ENCODE peak calls at places on chromosomes 6 and 20, in six cellular contexts. One of them, this sample, is unnamed.

GRCh38 chr6:114084327-114084890 is 113.5 kb upstream of the HDAC2 start:
- DNase-seq in mammary epithelial cell: no peak
- DNase-seq in brain microvascular endothelial cell: no peak
- DNase-seq in psoas muscle: no peak
- DNase-seq in PC-9: no peak
- DNase-seq in CD8-positive, alpha-beta memory T cell: no peak
- DNase-seq in this sample: no peak

GRCh38 chr6:114153448-114153847 is 182.5 kb upstream of the HDAC2 start:
- DNase-seq in psoas muscle: no peak
- DNase-seq in mammary epithelial cell: no peak
- DNase-seq in PC-9: no peak
- DNase-seq in brain microvascular endothelial cell: no peak
- DNase-seq in CD8-positive, alpha-beta memory T cell: no peak
- DNase-seq in this sample: no peak

GRCh38 chr6:3571836-3572235 is 115.0 kb upstream of the SLC22A23 start:
- DNase-seq in PC-9: no peak
- DNase-seq in psoas muscle: no peak
- DNase-seq in brain microvascular endothelial cell: no peak
- DNase-seq in mammary epithelial cell: no peak
- DNase-seq in CD8-positive, alpha-beta memory T cell: no peak
- DNase-seq in this sample: no peak

GRCh38 chr20:58871533-58872102 is 19.1 kb downstream of the GNAS start:
- DNase-seq in brain microvascular endothelial cell: no peak
- DNase-seq in mammary epithelial cell: no peak
- DNase-seq in CD8-positive, alpha-beta memory T cell: no peak
- DNase-seq in PC-9: peak; percentile 16
- DNase-seq in psoas muscle: no peak
- DNase-seq in this sample: no peak

GRCh38 chr20:34074101-34074760 is 37.8 kb downstream of the EIF2S2 start:
- DNase-seq in brain microvascular endothelial cell: no peak
- DNase-seq in psoas muscle: no peak
- DNase-seq in mammary epithelial cell: peak; percentile 50
- DNase-seq in PC-9: no peak
- DNase-seq in CD8-positive, alpha-beta memory T cell: no peak
- DNase-seq in this sample: peak; percentile 38

GRCh38 chr20:60395993-60396392 is 437.8 kb downstream of the CDH26 start:
- DNase-seq in PC-9: no peak
- DNase-seq in mammary epithelial cell: no peak
- DNase-seq in brain microvascular endothelial cell: no peak
- DNase-seq in CD8-positive, alpha-beta memory T cell: no peak
- DNase-seq in psoas muscle: no peak
- DNase-seq in this sample: no peak

GRCh38 chr6:135411339-135411738 is 86.2 kb downstream of the AHI1 start:
- DNase-seq in psoas muscle: no peak
- DNase-seq in CD8-positive, alpha-beta memory T cell: no peak
- DNase-seq in PC-9: no peak
- DNase-seq in brain microvascular endothelial cell: no peak
- DNase-seq in mammary epithelial cell: no peak
- DNase-seq in this sample: peak; percentile 21

GRCh38 chr20:24990810-24991252 is 1.7 kb downstream of the APMAP start:
- DNase-seq in CD8-positive, alpha-beta memory T cell: no peak
- DNase-seq in psoas muscle: no peak
- DNase-seq in PC-9: no peak
- DNase-seq in brain microvascular endothelial cell: no peak
- DNase-seq in mammary epithelial cell: peak; percentile 46
- DNase-seq in this sample: peak; percentile 41

GRCh38 chr6:154696661-154697060 is 36.6 kb upstream of the SCAF8 start:
- DNase-seq in psoas muscle: no peak
- DNase-seq in PC-9: no peak
- DNase-seq in CD8-positive, alpha-beta memory T cell: no peak
- DNase-seq in brain microvascular endothelial cell: no peak
- DNase-seq in mammary epithelial cell: no peak
- DNase-seq in this sample: no peak

GRCh38 chr6:170067257-170067656 is 223.6 kb downstream of the DLL1 start:
- DNase-seq in mammary epithelial cell: no peak
- DNase-seq in psoas muscle: no peak
- DNase-seq in brain microvascular endothelial cell: no peak
- DNase-seq in CD8-positive, alpha-beta memory T cell: no peak
- DNase-seq in PC-9: no peak
- DNase-seq in this sample: no peak

GRCh38 chr6:149224399-149224798 is 93.1 kb upstream of the TAB2 start:
- DNase-seq in brain microvascular endothelial cell: no peak
- DNase-seq in PC-9: no peak
- DNase-seq in mammary epithelial cell: no peak
- DNase-seq in CD8-positive, alpha-beta memory T cell: no peak
- DNase-seq in psoas muscle: no peak
- DNase-seq in this sample: no peak

GRCh38 chr6:105669232-105669631 is 266.4 kb upstream of the PREP start:
- DNase-seq in mammary epithelial cell: no peak
- DNase-seq in CD8-positive, alpha-beta memory T cell: no peak
- DNase-seq in brain microvascular endothelial cell: no peak
- DNase-seq in psoas muscle: no peak
- DNase-seq in PC-9: peak; percentile 71
- DNase-seq in this sample: no peak

GRCh38 chr6:123564363-123564762 is 72.4 kb downstream of the TRDN start:
- DNase-seq in brain microvascular endothelial cell: no peak
- DNase-seq in mammary epithelial cell: no peak
- DNase-seq in CD8-positive, alpha-beta memory T cell: no peak
- DNase-seq in psoas muscle: no peak
- DNase-seq in PC-9: no peak
- DNase-seq in this sample: no peak

GRCh38 chr6:137717074-137718073 is 149.7 kb upstream of the TNFAIP3 start:
- DNase-seq in brain microvascular endothelial cell: no peak
- DNase-seq in PC-9: peak; percentile 69
- DNase-seq in mammary epithelial cell: peak; percentile 98
- DNase-seq in psoas muscle: no peak
- DNase-seq in CD8-positive, alpha-beta memory T cell: peak; percentile 82
- DNase-seq in this sample: peak; percentile 94

GRCh38 chr6:79586548-79586947 is 44.6 kb upstream of the SH3BGRL2 start:
- DNase-seq in brain microvascular endothelial cell: peak; percentile 47
- DNase-seq in PC-9: no peak
- DNase-seq in mammary epithelial cell: peak; percentile 29
- DNase-seq in psoas muscle: no peak
- DNase-seq in CD8-positive, alpha-beta memory T cell: no peak
- DNase-seq in this sample: peak; percentile 57

GRCh38 chr20:43323592-43323991 is 133.9 kb upstream of the PTPRT start:
- DNase-seq in brain microvascular endothelial cell: no peak
- DNase-seq in mammary epithelial cell: no peak
- DNase-seq in psoas muscle: no peak
- DNase-seq in CD8-positive, alpha-beta memory T cell: no peak
- DNase-seq in PC-9: no peak
- DNase-seq in this sample: no peak

GRCh38 chr6:47897233-47897632 is 115.4 kb downstream of the OPN5 start:
- DNase-seq in brain microvascular endothelial cell: no peak
- DNase-seq in mammary epithelial cell: peak; percentile 11
- DNase-seq in psoas muscle: no peak
- DNase-seq in CD8-positive, alpha-beta memory T cell: no peak
- DNase-seq in PC-9: no peak
- DNase-seq in this sample: no peak

GRCh38 chr20:32528291-32528891 is 56.7 kb downstream of the NOL4L start:
- DNase-seq in brain microvascular endothelial cell: no peak
- DNase-seq in psoas muscle: no peak
- DNase-seq in PC-9: no peak
- DNase-seq in CD8-positive, alpha-beta memory T cell: peak; percentile 43
- DNase-seq in mammary epithelial cell: no peak
- DNase-seq in this sample: no peak

GRCh38 chr6:39892490-39893129 is 41.7 kb downstream of the MOCS1 start:
- DNase-seq in psoas muscle: peak; percentile 67
- DNase-seq in brain microvascular endothelial cell: peak; percentile 74
- DNase-seq in CD8-positive, alpha-beta memory T cell: no peak
- DNase-seq in mammary epithelial cell: peak; percentile 17
- DNase-seq in PC-9: peak; percentile 3
- DNase-seq in this sample: peak; percentile 40

GRCh38 chr20:33940701-33941100 is 53.0 kb upstream of the RALY start:
- DNase-seq in psoas muscle: no peak
- DNase-seq in PC-9: no peak
- DNase-seq in mammary epithelial cell: no peak
- DNase-seq in CD8-positive, alpha-beta memory T cell: no peak
- DNase-seq in brain microvascular endothelial cell: no peak
- DNase-seq in this sample: no peak

GRCh38 chr20:4091332-4092135 is 76.2 kb upstream of the RNF24 start:
- DNase-seq in brain microvascular endothelial cell: peak; percentile 91
- DNase-seq in psoas muscle: peak; percentile 56
- DNase-seq in CD8-positive, alpha-beta memory T cell: no peak
- DNase-seq in mammary epithelial cell: peak; percentile 42
- DNase-seq in PC-9: peak; percentile 72
- DNase-seq in this sample: peak; percentile 39

GRCh38 chr6:75094614-75095321 is 111.1 kb downstream of the COL12A1 start:
- DNase-seq in brain microvascular endothelial cell: peak; percentile 85
- DNase-seq in CD8-positive, alpha-beta memory T cell: no peak
- DNase-seq in PC-9: no peak
- DNase-seq in psoas muscle: no peak
- DNase-seq in mammary epithelial cell: no peak
- DNase-seq in this sample: no peak

GRCh38 chr6:123189805-123190204 is 193.8 kb downstream of the CLVS2 start:
- DNase-seq in brain microvascular endothelial cell: no peak
- DNase-seq in psoas muscle: no peak
- DNase-seq in mammary epithelial cell: no peak
- DNase-seq in CD8-positive, alpha-beta memory T cell: no peak
- DNase-seq in PC-9: no peak
- DNase-seq in this sample: no peak

GRCh38 chr20:10696650-10697049 is 22.9 kb upstream of the JAG1 start:
- DNase-seq in mammary epithelial cell: no peak
- DNase-seq in brain microvascular endothelial cell: no peak
- DNase-seq in CD8-positive, alpha-beta memory T cell: no peak
- DNase-seq in psoas muscle: no peak
- DNase-seq in PC-9: no peak
- DNase-seq in this sample: no peak

GRCh38 chr6:143107440-143107839 is 46.8 kb downstream of the AIG1 start:
- DNase-seq in brain microvascular endothelial cell: no peak
- DNase-seq in PC-9: no peak
- DNase-seq in psoas muscle: no peak
- DNase-seq in CD8-positive, alpha-beta memory T cell: no peak
- DNase-seq in mammary epithelial cell: no peak
- DNase-seq in this sample: no peak

GRCh38 chr6:100276311-100277057 is 188.2 kb downstream of the SIM1 start:
- DNase-seq in PC-9: no peak
- DNase-seq in brain microvascular endothelial cell: no peak
- DNase-seq in mammary epithelial cell: peak; percentile 24
- DNase-seq in psoas muscle: no peak
- DNase-seq in CD8-positive, alpha-beta memory T cell: no peak
- DNase-seq in this sample: peak; percentile 35

GRCh38 chr6:35568967-35569606 is 56.4 kb upstream of the TULP1 start:
- DNase-seq in mammary epithelial cell: peak; percentile 23
- DNase-seq in brain microvascular endothelial cell: no peak
- DNase-seq in CD8-positive, alpha-beta memory T cell: no peak
- DNase-seq in psoas muscle: peak; percentile 73
- DNase-seq in PC-9: no peak
- DNase-seq in this sample: no peak

GRCh38 chr6:9484091-9484490 is 930.8 kb downstream of the TFAP2A start:
- DNase-seq in CD8-positive, alpha-beta memory T cell: no peak
- DNase-seq in mammary epithelial cell: no peak
- DNase-seq in brain microvascular endothelial cell: no peak
- DNase-seq in psoas muscle: no peak
- DNase-seq in PC-9: no peak
- DNase-seq in this sample: peak; percentile 34

GRCh38 chr6:112501705-112502104 is 154.6 kb downstream of the RFPL4B start:
- DNase-seq in CD8-positive, alpha-beta memory T cell: no peak
- DNase-seq in PC-9: no peak
- DNase-seq in mammary epithelial cell: no peak
- DNase-seq in psoas muscle: no peak
- DNase-seq in brain microvascular endothelial cell: peak; percentile 71
- DNase-seq in this sample: no peak

GRCh38 chr20:4070323-4071176 is 55.2 kb upstream of the RNF24 start:
- DNase-seq in mammary epithelial cell: no peak
- DNase-seq in psoas muscle: no peak
- DNase-seq in PC-9: no peak
- DNase-seq in CD8-positive, alpha-beta memory T cell: no peak
- DNase-seq in brain microvascular endothelial cell: no peak
- DNase-seq in this sample: no peak

GRCh38 chr6:87279051-87279595 is 43.3 kb upstream of the SMIM8 start:
- DNase-seq in brain microvascular endothelial cell: no peak
- DNase-seq in psoas muscle: no peak
- DNase-seq in PC-9: no peak
- DNase-seq in mammary epithelial cell: no peak
- DNase-seq in CD8-positive, alpha-beta memory T cell: no peak
- DNase-seq in this sample: no peak

GRCh38 chr20:63007722-63008488 is 1.1 kb upstream of the BHLHE23 start:
- DNase-seq in PC-9: no peak
- DNase-seq in brain microvascular endothelial cell: no peak
- DNase-seq in CD8-positive, alpha-beta memory T cell: no peak
- DNase-seq in psoas muscle: no peak
- DNase-seq in mammary epithelial cell: no peak
- DNase-seq in this sample: no peak
- H3K27me3 ChIP-seq in PC-9: peaks cover 45% of the 10 kb centered on the region
- H3K27me3 ChIP-seq in brain microvascular endothelial cell: peaks cover 93% of the 10 kb centered on the region
- H3K27me3 ChIP-seq in CD8-positive, alpha-beta memory T cell: peaks cover 58% of the 10 kb centered on the region
- H3K27me3 ChIP-seq in psoas muscle: peaks cover 99% of the 10 kb centered on the region
- H3K27me3 ChIP-seq in mammary epithelial cell: peaks cover 53% of the 10 kb centered on the region
- H3K27me3 ChIP-seq in this sample: peaks cover 40% of the 10 kb centered on the region

DNA sequence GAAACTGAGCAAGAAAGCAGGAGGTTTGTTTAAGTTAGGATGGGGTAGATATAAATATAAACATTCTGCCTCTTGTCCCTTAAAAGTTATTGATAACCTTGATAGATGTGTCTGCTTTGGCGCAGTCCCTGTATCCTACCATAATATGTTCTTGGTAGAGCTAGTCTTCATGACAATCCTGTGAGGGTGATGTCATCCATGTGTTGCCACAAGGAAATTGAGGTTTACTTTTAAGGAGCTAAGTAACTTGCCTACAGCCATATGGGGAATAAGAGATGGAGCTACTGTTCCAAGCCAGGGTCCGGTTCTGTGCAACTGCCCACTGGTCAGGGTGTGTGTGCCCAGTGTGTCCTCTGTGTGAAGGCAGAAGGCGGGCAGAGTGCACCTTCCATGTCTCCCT is 78.5 kb downstream of the SSR1 start:
- DNase-seq in psoas muscle: no peak
- DNase-seq in PC-9: no peak
- DNase-seq in mammary epithelial cell: no peak
- DNase-seq in CD8-positive, alpha-beta memory T cell: no peak
- DNase-seq in brain microvascular endothelial cell: no peak
- DNase-seq in this sample: no peak
- H3K36me3 ChIP-seq in psoas muscle: peaks cover 49% of the 10 kb centered on the region
- H3K36me3 ChIP-seq in PC-9: no peaks in the 10 kb centered on the region
- H3K36me3 ChIP-seq in mammary epithelial cell: peaks cover 7% of the 10 kb centered on the region
- H3K36me3 ChIP-seq in CD8-positive, alpha-beta memory T cell: peaks cover 15% of the 10 kb centered on the region
- H3K36me3 ChIP-seq in brain microvascular endothelial cell: peaks cover 45% of the 10 kb centered on the region
- H3K36me3 ChIP-seq in this sample: peaks cover 29% of the 10 kb centered on the region

GRCh38 chr20:36344517-36345132 is 38.5 kb downstream of the DLGAP4 start:
- DNase-seq in CD8-positive, alpha-beta memory T cell: no peak
- DNase-seq in mammary epithelial cell: peak; percentile 41
- DNase-seq in brain microvascular endothelial cell: peak; percentile 31
- DNase-seq in PC-9: peak; percentile 65
- DNase-seq in psoas muscle: no peak
- DNase-seq in this sample: peak; percentile 38
- H3K27me3 ChIP-seq in CD8-positive, alpha-beta memory T cell: no peaks in the 10 kb centered on the region
- H3K27me3 ChIP-seq in mammary epithelial cell: no peaks in the 10 kb centered on the region
- H3K27me3 ChIP-seq in brain microvascular endothelial cell: no peaks in the 10 kb centered on the region
- H3K27me3 ChIP-seq in PC-9: no peaks in the 10 kb centered on the region
- H3K27me3 ChIP-seq in psoas muscle: peaks cover 27% of the 10 kb centered on the region
- H3K27me3 ChIP-seq in this sample: no peaks in the 10 kb centered on the region

DNA sequence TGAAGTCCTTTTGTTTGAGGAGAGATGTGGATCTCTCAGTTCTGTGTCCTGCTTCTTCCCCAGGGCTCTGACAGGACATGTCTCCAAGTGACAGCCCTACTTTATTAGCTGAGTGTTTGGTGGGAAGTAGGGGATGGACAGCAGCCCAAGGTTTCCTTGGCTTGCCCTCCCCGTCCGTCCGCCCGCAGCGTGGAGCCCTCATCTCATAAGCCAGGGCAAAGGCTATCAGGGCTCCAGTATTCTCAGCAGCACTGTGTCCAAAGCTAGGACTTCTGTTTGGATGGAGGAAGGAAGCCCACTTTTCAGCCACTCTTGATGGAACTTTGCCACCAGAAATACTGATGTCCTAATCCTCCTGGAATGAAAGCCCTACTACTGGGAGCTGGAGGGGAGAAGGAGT is 13.6 kb downstream of the CDC5L start:
- DNase-seq in CD8-positive, alpha-beta memory T cell: no peak
- DNase-seq in mammary epithelial cell: no peak
- DNase-seq in PC-9: no peak
- DNase-seq in brain microvascular endothelial cell: no peak
- DNase-seq in psoas muscle: no peak
- DNase-seq in this sample: no peak
- H3K36me3 ChIP-seq in CD8-positive, alpha-beta memory T cell: peaks cover 37% of the 10 kb centered on the region
- H3K36me3 ChIP-seq in mammary epithelial cell: peaks cover 36% of the 10 kb centered on the region
- H3K36me3 ChIP-seq in PC-9: peaks cover 46% of the 10 kb centered on the region
- H3K36me3 ChIP-seq in brain microvascular endothelial cell: peaks cover 34% of the 10 kb centered on the region
- H3K36me3 ChIP-seq in psoas muscle: peaks cover 63% of the 10 kb centered on the region
- H3K36me3 ChIP-seq in this sample: peaks cover 12% of the 10 kb centered on the region